ENCODE peak calls at places on chromosomes 4 and X, in eight cellular contexts. Y, P, R, F, W, T, M and D are unnamed samples.

GRCh38 chrX:49876750-49877149 is 2.5 kb upstream of the USP27X start:
- DNase-seq in T (peak), F (peak), R (peak), Y (no peak), P (peak), M (no peak), W (peak), D (no peak)

GRCh38 chr4:3040447-3041191 is 33.7 kb downstream of the HTT-AS start:
- DNase-seq in T (no peak), Y (no peak), W (no peak), R (no peak), M (no peak), P (no peak), F (no peak), D (no peak)

GRCh38 chrX:63128509-63128908 is 222.6 kb downstream of the SPIN4 start:
- DNase-seq in P (no peak), R (peak), M (no peak), Y (no peak), F (no peak), W (peak), T (peak), D (no peak)

GRCh38 chr4:176769519-176769918 is 23.2 kb downstream of the VEGFC start:
- DNase-seq in Y (no peak), F (peak), T (peak), M (no peak), P (no peak), W (peak), R (peak), D (no peak)

GRCh38 chr4:159178147-159178541 is 75.3 kb downstream of the RAPGEF2 start:
- DNase-seq in W (no peak), T (peak), F (peak), R (peak), M (no peak), Y (no peak), P (no peak), D (no peak)

GRCh38 chr4:82809614-82810013 is 11.0 kb upstream of the SCD5 start:
- DNase-seq in F (no peak), Y (no peak), T (no peak), R (no peak), P (no peak), M (no peak), W (no peak), D (no peak)

GRCh38 chr4:139300431-139301142 is 718 bp upstream of the NAA15 start:
- DNase-seq in T (peak), F (peak), Y (peak), W (peak), P (peak), M (no peak), R (peak), D (no peak)

GRCh38 chrX:42085836-42086235 is 162.5 kb upstream of the CASK start:
- DNase-seq in M (no peak), T (no peak), R (no peak), W (no peak), F (no peak), Y (no peak), P (no peak), D (no peak)

GRCh38 chr4:149291463-149291862 is 524.2 kb downstream of the IQCM start:
- DNase-seq in W (peak), Y (no peak), R (peak), F (peak), M (no peak), T (no peak), P (no peak), D (no peak)

GRCh38 chrX:38409289-38409688 is 56.9 kb downstream of the OTC start:
- DNase-seq in M (no peak), T (no peak), R (no peak), F (no peak), P (no peak), W (no peak), Y (no peak), D (no peak)

GRCh38 chr4:139665690-139666529 is at the start of gene MGST2:
- DNase-seq in M (peak), F (peak), W (peak), P (peak), Y (peak), T (peak), R (peak), D (no peak)

GRCh38 chr4:10006236-10006603 is 15.1 kb downstream of the SLC2A9 start:
- DNase-seq in W (peak), M (no peak), Y (no peak), P (no peak), R (peak), F (peak), T (peak), D (no peak)

GRCh38 chr4:7892212-7893019 is 47.2 kb downstream of the AFAP1 start:
- DNase-seq in F (peak), R (peak), M (no peak), T (peak), Y (no peak), P (peak), W (no peak), D (no peak)

GRCh38 chr4:77681792-77682191 is 76.2 kb downstream of the CXCL13 start:
- DNase-seq in M (no peak), R (no peak), Y (no peak), P (no peak), T (no peak), F (no peak), W (no peak), D (no peak)

GRCh38 chr4:55154933-55155332 is 29.5 kb upstream of the KDR start:
- DNase-seq in R (no peak), P (no peak), F (no peak), W (no peak), T (no peak), Y (no peak), M (no peak), D (no peak)